ENCODE peak calls at places on chromosome 11, in four cellular contexts. Z is NAMALWA, M is DMS79 treated with DMSO at 0.1 percent for 48 hours, J is HS-5. Q is an unnamed sample.

GRCh38 chr11:17931595-17931994 is 81.3 kb downstream of the SERGEF start:
- DNase-seq in J (no peak), M (no peak), Z (no peak), Q (no peak)

GRCh38 chr11:27420217-27420616 is 52.4 kb downstream of the LGR4 start:
- DNase-seq in J (no peak), M (no peak), Z (no peak), Q (no peak)

GRCh38 chr11:12087075-12087775 is 23.2 kb upstream of the MICAL2 start:
- DNase-seq in M (no peak), Z (peak), J (peak), Q (no peak)

GRCh38 chr11:66359662-66360087 is 11.9 kb downstream of the SLC29A2 start:
- DNase-seq in M (no peak), J (no peak), Z (no peak), Q (peak)

GRCh38 chr11:93196816-93197382 is 892 bp downstream of the SLC36A4 start:
- DNase-seq in M (peak), J (no peak), Z (no peak), Q (peak)

GRCh38 chr11:116895053-116895757 is 57.8 kb upstream of the APOA1 start:
- DNase-seq in M (no peak), Z (no peak), J (no peak), Q (peak)

GRCh38 chr11:99316761-99317475 is 296.2 kb downstream of the CNTN5 start:
- DNase-seq in Z (no peak), J (no peak), M (no peak), Q (no peak)

GRCh38 chr11:67267188-67268035 is 1.1 kb downstream of the GRK2 start:
- DNase-seq in M (peak), Z (peak), J (no peak), Q (peak)

GRCh38 chr11:106603971-106604370 is 414.3 kb downstream of the GUCY1A2 start:
- DNase-seq in Z (no peak), J (no peak), M (no peak), Q (no peak)

GRCh38 chr11:78606667-78607066 is 32.0 kb upstream of the NARS2 start:
- DNase-seq in M (no peak), J (no peak), Z (no peak), Q (no peak)

GRCh38 chr11:74019860-74020259 is 11.0 kb upstream of the UCP3 start:
- DNase-seq in J (no peak), M (no peak), Z (no peak), Q (no peak)

GRCh38 chr11:27241316-27242122 is 121.5 kb downstream of the CCDC34 start:
- DNase-seq in J (peak), Z (no peak), M (no peak), Q (no peak)

Q was measured in germinal center.